ENCODE peak calls at places on chromosomes 4 and X, in four cellular contexts. E is spleen, F is esophagus squamous epithelium, J is ovary. U is an unnamed sample.
A peak's percentile ranks its signal among the peaks of the same experiment; 100 is the strongest.

GRCh38 chr4:88753658-88754431 is 56.2 kb upstream of the NAP1L5 start:
- DNase-seq in E (no peak), J (no peak), F (no peak), U (no peak)

GRCh38 chr4:41366911-41367517 is 110.3 kb downstream of the UCHL1 start:
- DNase-seq in E (no peak), F (no peak), J (no peak), U (no peak)

GRCh38 chr4:13160906-13161305 is 323.2 kb downstream of the RAB28 start:
- DNase-seq in F (no peak), E (no peak), J (no peak), U (no peak)

GRCh38 chr4:80027611-80028010 is 45.4 kb downstream of the ANTXR2 start:
- DNase-seq in E (no peak), F (no peak), J (no peak), U (no peak)

GRCh38 chrX:75155454-75155829 is 641 bp downstream of the ABCB7 start:
- DNase-seq in E (no peak), J (no peak), F (no peak), U (no peak)

GRCh38 chr4:69907151-69907550 is 23.7 kb upstream of the CSN1S1 start:
- DNase-seq in E (no peak), F (no peak), J (no peak), U (no peak)

GRCh38 chrX:65009459-65009858 is 33.2 kb upstream of the ZC4H2 start:
- DNase-seq in J (no peak), F (no peak), E (no peak), U (no peak)

GRCh38 chr4:177108708-177109107 is 201.0 kb upstream of the NEIL3 start:
- DNase-seq in J (no peak), E (no peak), F (no peak), U (no peak)

GRCh38 chr4:128385683-128386304 is 98.2 kb upstream of the PGRMC2 start:
- DNase-seq in J (no peak), F (no peak), E (no peak), U (peak; percentile 37)

GRCh38 chr4:69832326-69833030 is 27.5 kb downstream of the SULT1E1 start:
- DNase-seq in J (no peak), E (no peak), F (no peak), U (no peak)

GRCh38 chr4:5952286-5953002 is 59.6 kb upstream of the CRMP1 start:
- DNase-seq in F (no peak), J (no peak), E (peak; percentile 72), U (no peak)

GRCh38 chr4:147864591-147864990 is 132.7 kb downstream of the ARHGAP10 start:
- DNase-seq in F (no peak), E (no peak), J (no peak), U (no peak)

DNA sequence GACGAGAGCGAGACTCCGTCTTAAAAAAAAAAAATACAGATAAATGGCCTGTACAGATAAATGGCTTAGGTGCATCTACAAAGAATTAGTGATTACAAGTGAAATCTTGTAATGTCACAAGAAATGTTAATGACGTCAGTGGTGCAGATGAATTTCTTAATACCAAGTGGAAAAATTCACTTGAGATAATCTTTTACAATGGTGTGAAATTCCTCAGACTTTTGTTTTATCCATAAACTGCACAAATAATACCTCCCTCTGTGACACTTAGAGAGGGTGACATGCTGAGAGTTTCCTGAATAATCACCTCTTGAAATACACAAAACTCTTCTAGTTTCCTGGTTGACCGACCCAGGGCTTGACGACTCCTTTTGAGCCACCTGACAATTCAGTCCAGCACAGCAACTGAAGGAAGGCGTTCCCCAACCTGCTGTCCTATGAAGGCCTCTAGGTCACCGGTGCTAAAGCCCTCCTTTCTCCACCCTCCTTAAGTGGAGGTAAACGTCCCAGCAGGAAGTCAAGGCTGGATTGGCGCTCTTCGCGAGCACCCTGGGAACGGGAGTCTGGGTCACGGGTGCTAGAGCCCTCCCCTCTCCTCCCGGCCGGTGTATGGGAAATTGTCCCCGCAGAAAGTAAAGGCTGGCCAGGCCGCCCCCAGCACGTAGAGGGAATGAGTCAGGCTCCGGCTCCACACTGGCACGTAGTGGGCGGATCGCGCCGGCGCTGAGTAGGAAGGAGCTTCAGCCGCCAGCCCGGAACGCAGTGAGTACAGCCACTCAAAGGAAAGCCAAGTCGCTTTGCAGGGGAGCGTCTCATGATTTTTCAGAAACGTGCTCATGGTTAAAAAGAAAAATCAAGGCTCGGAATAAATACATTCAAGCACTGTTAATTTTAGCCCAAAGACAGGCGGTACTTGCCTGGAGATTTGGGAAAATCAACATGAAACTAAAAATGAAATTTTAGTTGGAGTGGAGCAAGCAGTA is at the start of gene TMEM144:
- DNase-seq in J (peak; percentile 87), F (peak; percentile 5), E (peak; percentile 92), U (peak; percentile 89)
- TF ChIP-seq POLR2A in J (peak; percentile 40), F (peak; percentile 60), E (no peak), U (no peak)

GRCh38 chr4:185810746-185811508 is 1.1 kb downstream of the SORBS2 start:
- DNase-seq in J (no peak), F (no peak), E (no peak), U (no peak)

GRCh38 chr4:185817403-185817818 is 5.4 kb upstream of the SORBS2 start:
- DNase-seq in E (no peak), F (no peak), J (no peak), U (no peak)

GRCh38 chr4:185813133-185813532 is 1.1 kb upstream of the SORBS2 start:
- DNase-seq in E (no peak), J (no peak), F (no peak), U (no peak)

GRCh38 chr4:185809517-185810071 is 2.4 kb downstream of the SORBS2 start:
- DNase-seq in E (no peak), J (no peak), F (no peak), U (no peak)

GRCh38 chr4:185811509-185812364 is at the start of gene SORBS2:
- DNase-seq in E (peak; percentile 85), F (no peak), J (no peak), U (no peak)
- TF ChIP-seq POLR2A in E (no peak), F (no peak), J (no peak), U (no peak)

GRCh38 chrX:24693453-24694202 is at the start of gene POLA1:
- DNase-seq in F (peak; percentile 14), J (peak; percentile 94), E (peak; percentile 91), U (peak; percentile 98)
- TF ChIP-seq POLR2A in F (peak; percentile 16), J (no peak), E (no peak), U (no peak)

GRCh38 chr4:1721666-1722550 is 587 bp downstream of the TACC3 start:
- DNase-seq in E (peak; percentile 80), F (no peak), J (peak; percentile 63), U (no peak)

GRCh38 chr4:1723131-1723801 is 1.9 kb downstream of the TACC3 start:
- DNase-seq in J (peak; percentile 19), F (no peak), E (peak; percentile 90), U (no peak)

GRCh38 chr4:1722551-1723071 is 1.3 kb downstream of the TACC3 start:
- DNase-seq in F (no peak), E (peak; percentile 87), J (peak; percentile 28), U (no peak)

GRCh38 chr4:1720163-1720983 is 750 bp downstream of the TMEM129 start:
- DNase-seq in J (peak; percentile 70), E (peak; percentile 95), F (no peak), U (no peak)

DNA sequence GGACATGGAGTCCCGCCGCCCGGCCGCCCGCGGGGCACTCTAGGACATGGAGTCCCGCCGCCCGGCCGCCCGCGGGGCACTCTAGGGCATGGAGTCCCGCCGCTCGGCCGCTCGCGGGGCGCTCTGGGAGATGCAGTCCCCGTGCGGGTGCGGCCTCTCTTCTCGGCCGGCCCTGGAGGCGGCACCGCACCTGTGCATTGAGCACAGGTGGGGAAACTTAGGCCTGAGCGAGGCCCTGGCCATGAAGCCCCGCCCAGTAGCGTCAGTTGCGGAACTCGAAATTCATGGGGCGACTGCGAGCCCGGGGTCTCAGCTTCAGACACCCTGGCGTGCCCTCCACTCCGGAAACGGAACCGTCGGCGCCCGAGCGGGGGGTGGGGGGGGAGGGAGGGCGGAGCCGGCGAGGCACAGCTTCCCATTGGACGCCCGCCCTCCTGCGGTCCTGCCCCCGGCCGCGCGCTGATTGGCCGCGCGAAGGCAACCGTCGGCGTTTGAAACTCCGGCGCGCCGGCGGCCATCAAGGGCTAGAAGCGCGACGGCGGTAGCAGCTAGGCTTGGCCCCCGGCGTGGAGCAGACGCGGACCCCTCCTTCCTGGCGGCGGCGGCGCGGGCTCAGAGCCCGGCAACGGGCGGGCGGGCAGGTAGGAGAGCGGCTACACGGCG is at the start of the genes TACC3 and TMEM129:
- DNase-seq in J (peak; percentile 91), F (peak; percentile 76), E (peak; percentile 99), U (peak; percentile 93)
- TF ChIP-seq POLR2A in J (peak; percentile 18), F (peak; percentile 63), E (peak; percentile 59), U (no peak)

GRCh38 chrX:71365876-71366673 is at the start of gene TAF1:
- DNase-seq in E (peak; percentile 96), F (peak; percentile 60), J (peak; percentile 87), U (peak; percentile 98)
- TF ChIP-seq POLR2A in E (no peak), F (no peak), J (no peak), U (no peak)

DNA sequence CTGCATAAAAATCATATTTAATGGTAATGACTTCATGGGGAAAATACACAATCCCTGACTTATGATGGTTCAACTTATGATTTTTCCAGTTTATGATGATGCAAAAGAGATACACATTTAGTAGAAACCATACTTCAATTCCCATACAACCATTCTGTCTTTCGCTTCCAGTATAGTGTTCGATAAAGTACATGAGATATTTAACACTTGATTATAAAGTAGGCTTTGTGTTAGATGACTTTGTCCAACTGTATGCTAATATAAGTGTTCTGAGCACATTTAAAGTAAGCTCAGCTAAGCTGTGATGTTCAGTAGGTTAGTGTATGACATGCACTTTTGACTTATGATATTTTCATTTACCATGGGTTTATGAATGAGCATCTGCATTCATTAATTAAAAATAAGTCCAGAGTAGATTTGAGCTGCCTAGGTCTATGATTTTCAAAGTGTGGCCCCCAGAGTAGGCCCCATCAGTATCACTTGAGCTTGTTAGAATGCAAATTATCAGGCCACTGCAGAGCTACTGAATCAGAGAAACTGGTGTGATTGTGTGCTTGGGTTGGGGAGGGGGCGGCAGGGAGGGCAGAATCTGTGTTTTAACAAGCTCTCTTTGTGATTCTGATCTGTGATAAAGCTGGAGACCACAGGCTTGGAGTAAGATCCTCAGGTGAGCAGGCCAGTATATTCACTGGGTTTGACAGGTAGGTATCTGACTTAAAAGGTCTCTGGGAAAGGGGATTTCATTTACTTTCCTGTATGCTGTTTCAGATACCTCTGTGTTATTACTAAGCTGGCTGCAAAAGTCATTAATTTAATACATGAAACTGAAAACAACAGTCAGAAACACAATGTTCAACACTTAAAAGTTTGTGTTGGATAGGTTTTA is 8.4 kb downstream of the ATP10D start:
- DNase-seq in F (no peak), J (no peak), E (no peak), U (no peak)
- TF ChIP-seq POLR2A in F (no peak), J (no peak), E (no peak), U (no peak)

GRCh38 chr4:76691767-76692689 is 205.9 kb downstream of the SOWAHB start:
- DNase-seq in F (no peak), J (no peak), E (no peak), U (no peak)
- TF ChIP-seq POLR2A in F (no peak), J (no peak), E (no peak), U (no peak)

GRCh38 chr4:25313194-25313895 is 771 bp downstream of the ZCCHC4 start:
- DNase-seq in J (no peak), E (no peak), F (no peak), U (no peak)

GRCh38 chr4:25308761-25309160 is 3.8 kb upstream of the ZCCHC4 start:
- DNase-seq in J (no peak), F (no peak), E (no peak), U (no peak)

GRCh38 chr4:25310066-25310824 is 2.3 kb upstream of the ZCCHC4 start:
- DNase-seq in E (no peak), F (no peak), J (no peak), U (no peak)

GRCh38 chr4:25310825-25311210 is 1.8 kb upstream of the ZCCHC4 start:
- DNase-seq in J (no peak), F (no peak), E (no peak), U (no peak)

GRCh38 chr4:25312496-25313193 is at the start of gene ZCCHC4:
- DNase-seq in E (peak; percentile 98), J (peak; percentile 92), F (peak; percentile 73), U (peak; percentile 85)
- TF ChIP-seq POLR2A in E (no peak), J (peak; percentile 19), F (no peak), U (no peak)